ENCODE peak calls at places on chromosomes 6 and 20, in four cellular contexts. One of them, this sample, is unnamed.

GRCh38 chr6:704037-704436 is 11.1 kb upstream of the EXOC2 start:
- DNase-seq in coronary artery: no peak
- DNase-seq in brain microvascular endothelial cell: no peak
- DNase-seq in HFFc6: no peak
- DNase-seq in this sample: no peak

GRCh38 chr6:136547336-136547735 is 2.9 kb downstream of the MAP7 start:
- DNase-seq in coronary artery: no peak
- DNase-seq in brain microvascular endothelial cell: no peak
- DNase-seq in HFFc6: peak
- DNase-seq in this sample: peak

GRCh38 chr20:57603120-57603519 is 17.1 kb downstream of the ZBP1 start:
- DNase-seq in HFFc6: no peak
- DNase-seq in brain microvascular endothelial cell: no peak
- DNase-seq in coronary artery: no peak
- DNase-seq in this sample: no peak

GRCh38 chr6:71886184-71887005 is at the start of gene RIMS1:
- DNase-seq in brain microvascular endothelial cell: peak
- DNase-seq in coronary artery: no peak
- DNase-seq in HFFc6: peak
- DNase-seq in this sample: peak

GRCh38 chr20:47319517-47320252 is 36.8 kb downstream of the ZMYND8 start:
- DNase-seq in HFFc6: peak
- DNase-seq in coronary artery: no peak
- DNase-seq in brain microvascular endothelial cell: peak
- DNase-seq in this sample: peak

GRCh38 chr6:157265630-157266029 is 57.7 kb downstream of the TMEM242 start:
- DNase-seq in brain microvascular endothelial cell: no peak
- DNase-seq in HFFc6: no peak
- DNase-seq in coronary artery: no peak
- DNase-seq in this sample: no peak

GRCh38 chr6:54194067-54194466 is 82.8 kb downstream of the MLIP start:
- DNase-seq in coronary artery: no peak
- DNase-seq in HFFc6: no peak
- DNase-seq in brain microvascular endothelial cell: peak
- DNase-seq in this sample: peak

GRCh38 chr6:123575218-123575617 is 61.5 kb downstream of the TRDN start:
- DNase-seq in HFFc6: no peak
- DNase-seq in coronary artery: no peak
- DNase-seq in brain microvascular endothelial cell: no peak
- DNase-seq in this sample: no peak

GRCh38 chr20:44018684-44019637 is 104.3 kb downstream of the TOX2 start:
- DNase-seq in coronary artery: peak
- DNase-seq in brain microvascular endothelial cell: no peak
- DNase-seq in HFFc6: no peak
- DNase-seq in this sample: no peak

GRCh38 chr20:18397090-18397489 is 69.7 kb downstream of the DZANK1 start:
- DNase-seq in HFFc6: no peak
- DNase-seq in coronary artery: no peak
- DNase-seq in brain microvascular endothelial cell: no peak
- DNase-seq in this sample: no peak

GRCh38 chr6:161359617-161359945 is 85.7 kb upstream of the AGPAT4 start:
- DNase-seq in brain microvascular endothelial cell: no peak
- DNase-seq in coronary artery: no peak
- DNase-seq in HFFc6: no peak
- DNase-seq in this sample: no peak

GRCh38 chr20:19211252-19211651 is 1.2 kb upstream of the SLC24A3 start:
- DNase-seq in HFFc6: no peak
- DNase-seq in coronary artery: no peak
- DNase-seq in brain microvascular endothelial cell: no peak
- DNase-seq in this sample: no peak

GRCh38 chr20:19327401-19327800 is 115.0 kb downstream of the SLC24A3 start:
- DNase-seq in brain microvascular endothelial cell: no peak
- DNase-seq in HFFc6: no peak
- DNase-seq in coronary artery: no peak
- DNase-seq in this sample: no peak

GRCh38 chr6:3849681-3850450 is 693 bp downstream of the FAM50B start:
- DNase-seq in coronary artery: no peak
- DNase-seq in brain microvascular endothelial cell: no peak
- DNase-seq in HFFc6: no peak
- DNase-seq in this sample: peak

GRCh38 chr20:38307371-38308046 is 3.6 kb downstream of the BPI start:
- DNase-seq in brain microvascular endothelial cell: peak
- DNase-seq in HFFc6: peak
- DNase-seq in coronary artery: no peak
- DNase-seq in this sample: no peak

GRCh38 chr20:31593221-31594001 is 11.7 kb upstream of the ID1 start:
- DNase-seq in HFFc6: peak
- DNase-seq in coronary artery: no peak
- DNase-seq in brain microvascular endothelial cell: no peak
- DNase-seq in this sample: no peak

GRCh38 chr20:45080867-45081616 is 19.9 kb downstream of the KCNS1 start:
- DNase-seq in HFFc6: no peak
- DNase-seq in brain microvascular endothelial cell: peak
- DNase-seq in coronary artery: no peak
- DNase-seq in this sample: peak

GRCh38 chr6:142421285-142422202 is 119.7 kb downstream of the ADGRG6 start:
- DNase-seq in HFFc6: peak
- DNase-seq in brain microvascular endothelial cell: no peak
- DNase-seq in coronary artery: no peak
- DNase-seq in this sample: peak

GRCh38 chr6:148538251-148539190 is 195.9 kb downstream of the SASH1 start:
- DNase-seq in brain microvascular endothelial cell: no peak
- DNase-seq in coronary artery: peak
- DNase-seq in HFFc6: peak
- DNase-seq in this sample: no peak

GRCh38 chr6:127516676-127517273 is 2.4 kb downstream of the MTCL3 start:
- DNase-seq in coronary artery: no peak
- DNase-seq in brain microvascular endothelial cell: peak
- DNase-seq in HFFc6: peak
- DNase-seq in this sample: peak
- TF ChIP-seq CTCF in coronary artery: peak
- TF ChIP-seq CTCF in brain microvascular endothelial cell: peak
- TF ChIP-seq CTCF in HFFc6: peak
- TF ChIP-seq CTCF in this sample: peak

GRCh38 chr20:16699287-16699686 is 30.5 kb upstream of the SNRPB2 start:
- DNase-seq in HFFc6: no peak
- DNase-seq in coronary artery: no peak
- DNase-seq in brain microvascular endothelial cell: no peak
- DNase-seq in this sample: no peak
- TF ChIP-seq CTCF in HFFc6: no peak
- TF ChIP-seq CTCF in coronary artery: no peak
- TF ChIP-seq CTCF in brain microvascular endothelial cell: no peak
- TF ChIP-seq CTCF in this sample: no peak

DNA sequence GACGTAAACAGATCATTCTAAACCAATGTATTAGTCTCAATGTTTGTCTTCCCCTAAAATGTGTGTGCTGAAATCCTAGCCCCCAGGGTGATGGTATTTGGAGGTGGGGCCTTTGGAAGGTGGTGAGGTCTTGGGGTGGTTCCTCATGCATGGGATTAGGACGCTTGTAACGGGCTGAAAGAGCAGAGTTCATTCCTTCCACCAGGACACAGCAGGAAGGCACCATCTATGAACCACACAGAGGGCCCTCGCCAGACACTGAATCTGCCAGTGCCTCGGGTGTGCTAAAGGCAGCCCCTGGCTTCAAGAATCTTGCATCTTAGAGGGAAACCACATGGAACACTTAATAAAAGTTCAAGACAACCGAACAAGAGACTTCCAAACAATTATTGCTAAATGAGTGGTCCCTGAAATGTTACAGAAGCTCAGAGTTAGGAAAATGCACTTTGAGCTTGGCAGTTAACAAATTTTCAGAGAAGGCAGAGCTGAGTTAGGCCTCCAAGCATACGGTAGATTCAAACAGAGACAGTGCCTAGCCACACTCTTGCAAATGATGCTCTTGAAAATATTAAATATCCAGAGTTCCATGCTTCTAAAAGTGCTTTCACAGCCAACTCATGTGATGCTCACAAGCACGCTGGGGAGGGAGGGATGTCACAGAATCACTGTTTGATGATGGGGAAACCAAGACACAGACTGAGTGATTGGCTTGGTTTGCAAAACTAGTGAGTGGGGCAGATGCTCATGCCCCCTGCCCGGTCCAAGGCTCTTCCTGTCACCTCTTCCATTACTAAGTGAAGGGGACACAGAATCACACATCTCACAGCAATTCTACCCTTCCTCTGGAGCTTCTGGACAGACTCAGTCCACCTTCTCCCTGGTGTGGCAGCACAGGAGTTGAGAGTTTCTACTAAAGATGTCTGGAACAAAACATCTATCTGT is 27.4 kb downstream of the TBC1D7 start:
- DNase-seq in HFFc6: no peak
- DNase-seq in brain microvascular endothelial cell: no peak
- DNase-seq in coronary artery: no peak
- DNase-seq in this sample: no peak
- TF ChIP-seq CTCF in HFFc6: peak
- TF ChIP-seq CTCF in brain microvascular endothelial cell: peak
- TF ChIP-seq CTCF in coronary artery: no peak
- TF ChIP-seq CTCF in this sample: no peak

GRCh38 chr20:49909499-49910339 is 5.6 kb downstream of the SPATA2 start:
- DNase-seq in brain microvascular endothelial cell: no peak
- DNase-seq in coronary artery: no peak
- DNase-seq in HFFc6: no peak
- DNase-seq in this sample: no peak
- TF ChIP-seq CTCF in brain microvascular endothelial cell: peak
- TF ChIP-seq CTCF in coronary artery: no peak
- TF ChIP-seq CTCF in HFFc6: peak
- TF ChIP-seq CTCF in this sample: peak